ENCODE peak calls at places on chromosomes 4 and X, in four cellular contexts. One of them, this sample, is unnamed.

GRCh38 chrX:136586386-136586785 is 54.4 kb downstream of the VGLL1 start:
- DNase-seq in neural progenitor cell: no peak
- DNase-seq in HCT116: no peak
- DNase-seq in GM23248: peak
- DNase-seq in this sample: no peak

GRCh38 chr4:6873291-6873690 is 36.3 kb upstream of the TBC1D14 start:
- DNase-seq in HCT116: no peak
- DNase-seq in GM23248: peak
- DNase-seq in neural progenitor cell: peak
- DNase-seq in this sample: no peak

GRCh38 chr4:89539374-89539773 is 231.8 kb upstream of the GPRIN3 start:
- DNase-seq in HCT116: no peak
- DNase-seq in neural progenitor cell: no peak
- DNase-seq in GM23248: peak
- DNase-seq in this sample: no peak

GRCh38 chr4:8330821-8331566 is 61.4 kb downstream of the HTRA3 start:
- DNase-seq in neural progenitor cell: no peak
- DNase-seq in HCT116: no peak
- DNase-seq in GM23248: peak
- DNase-seq in this sample: no peak

GRCh38 chrX:9062621-9063020 is 28.7 kb upstream of the FAM9B start:
- DNase-seq in neural progenitor cell: no peak
- DNase-seq in HCT116: no peak
- DNase-seq in GM23248: no peak
- DNase-seq in this sample: no peak

GRCh38 chrX:153717445-153717844 is 6.7 kb downstream of the BCAP31 start:
- DNase-seq in neural progenitor cell: no peak
- DNase-seq in HCT116: no peak
- DNase-seq in GM23248: no peak
- DNase-seq in this sample: no peak

GRCh38 chr4:38224850-38225249 is 264.7 kb downstream of the PTTG2 start:
- DNase-seq in HCT116: no peak
- DNase-seq in neural progenitor cell: no peak
- DNase-seq in GM23248: no peak
- DNase-seq in this sample: no peak

GRCh38 chrX:48683411-48683982 is at the start of gene WAS:
- DNase-seq in neural progenitor cell: no peak
- DNase-seq in GM23248: no peak
- DNase-seq in HCT116: no peak
- DNase-seq in this sample: no peak

GRCh38 chr4:149901128-149901527 is 85.5 kb upstream of the IQCM start:
- DNase-seq in neural progenitor cell: no peak
- DNase-seq in GM23248: no peak
- DNase-seq in HCT116: no peak
- DNase-seq in this sample: no peak

GRCh38 chr4:88275516-88275915 is 8.8 kb downstream of the PPM1K start:
- DNase-seq in GM23248: no peak
- DNase-seq in HCT116: no peak
- DNase-seq in neural progenitor cell: no peak
- DNase-seq in this sample: no peak

GRCh38 chr4:150366487-150366999 is 215.4 kb upstream of the MAB21L2 start:
- DNase-seq in GM23248: no peak
- DNase-seq in neural progenitor cell: peak
- DNase-seq in HCT116: no peak
- DNase-seq in this sample: peak

GRCh38 chrX:41737065-41737464 is 13.1 kb downstream of the GPR82 start:
- DNase-seq in neural progenitor cell: no peak
- DNase-seq in GM23248: no peak
- DNase-seq in HCT116: no peak
- DNase-seq in this sample: no peak

GRCh38 chr4:109754093-109754857 is 24.4 kb upstream of the PLA2G12A start:
- DNase-seq in HCT116: no peak
- DNase-seq in neural progenitor cell: no peak
- DNase-seq in GM23248: no peak
- DNase-seq in this sample: no peak

GRCh38 chr4:8201341-8201781 is 2.3 kb downstream of the SH3TC1 start:
- DNase-seq in HCT116: no peak
- DNase-seq in neural progenitor cell: no peak
- DNase-seq in GM23248: no peak
- DNase-seq in this sample: no peak

GRCh38 chr4:7625073-7625472 is 190.3 kb upstream of the PSAPL1 start:
- DNase-seq in GM23248: peak
- DNase-seq in neural progenitor cell: no peak
- DNase-seq in HCT116: no peak
- DNase-seq in this sample: no peak

GRCh38 chrX:37666516-37666915 is 19.1 kb upstream of the XK start:
- DNase-seq in HCT116: no peak
- DNase-seq in GM23248: no peak
- DNase-seq in neural progenitor cell: no peak
- DNase-seq in this sample: no peak

GRCh38 chrX:103554687-103555417 is 30.5 kb upstream of the TCEAL4 start:
- DNase-seq in GM23248: no peak
- DNase-seq in neural progenitor cell: peak
- DNase-seq in HCT116: no peak
- DNase-seq in this sample: peak

GRCh38 chr4:79682801-79683217 is 274.8 kb upstream of the GK2 start:
- DNase-seq in GM23248: no peak
- DNase-seq in HCT116: no peak
- DNase-seq in neural progenitor cell: peak
- DNase-seq in this sample: no peak

GRCh38 chr4:167868163-167868562 is 224.2 kb upstream of the ANXA10 start:
- DNase-seq in HCT116: no peak
- DNase-seq in GM23248: peak
- DNase-seq in neural progenitor cell: no peak
- DNase-seq in this sample: no peak

GRCh38 chr4:139177049-139177887 is at the start of gene ELF2:
- DNase-seq in HCT116: peak
- DNase-seq in neural progenitor cell: peak
- DNase-seq in GM23248: peak
- DNase-seq in this sample: peak

GRCh38 chr4:187668683-187669082 is 326.9 kb upstream of the ZFP42 start:
- DNase-seq in GM23248: peak
- DNase-seq in neural progenitor cell: no peak
- DNase-seq in HCT116: no peak
- DNase-seq in this sample: no peak

GRCh38 chrX:139596068-139596467 is 65.5 kb downstream of the F9 start:
- DNase-seq in neural progenitor cell: peak
- DNase-seq in HCT116: no peak
- DNase-seq in GM23248: no peak
- DNase-seq in this sample: no peak

GRCh38 chr4:2619459-2619858 is 83.0 kb downstream of the FAM193A start:
- DNase-seq in HCT116: no peak
- DNase-seq in neural progenitor cell: peak
- DNase-seq in GM23248: no peak
- DNase-seq in this sample: no peak

GRCh38 chr4:24213936-24214335 is 324.1 kb upstream of the PPARGC1A start:
- DNase-seq in HCT116: no peak
- DNase-seq in neural progenitor cell: no peak
- DNase-seq in GM23248: no peak
- DNase-seq in this sample: no peak

GRCh38 chrX:66399273-66399672 is 235.2 kb downstream of the HEPH start:
- DNase-seq in GM23248: no peak
- DNase-seq in neural progenitor cell: no peak
- DNase-seq in HCT116: no peak
- DNase-seq in this sample: no peak

GRCh38 chr4:13160906-13161305 is 323.2 kb downstream of the RAB28 start:
- DNase-seq in neural progenitor cell: no peak
- DNase-seq in GM23248: peak
- DNase-seq in HCT116: no peak
- DNase-seq in this sample: no peak

GRCh38 chrX:119753639-119754257 is 4.6 kb upstream of the SOWAHD start:
- DNase-seq in HCT116: peak
- DNase-seq in neural progenitor cell: peak
- DNase-seq in GM23248: peak
- DNase-seq in this sample: peak

GRCh38 chrX:40082447-40083119 is 15.2 kb downstream of the BCOR start:
- DNase-seq in HCT116: no peak
- DNase-seq in GM23248: peak
- DNase-seq in neural progenitor cell: no peak
- DNase-seq in this sample: no peak

GRCh38 chrX:111168314-111168713 is 72.3 kb downstream of the PAK3 start:
- DNase-seq in neural progenitor cell: peak
- DNase-seq in GM23248: peak
- DNase-seq in HCT116: no peak
- DNase-seq in this sample: peak

GRCh38 chr4:127364397-127364796 is 268.4 kb upstream of the INTU start:
- DNase-seq in GM23248: no peak
- DNase-seq in neural progenitor cell: peak
- DNase-seq in HCT116: no peak
- DNase-seq in this sample: no peak

GRCh38 chr4:54941994-54942552 is 183.3 kb downstream of the KDR start:
- DNase-seq in HCT116: no peak
- DNase-seq in GM23248: no peak
- DNase-seq in neural progenitor cell: peak
- DNase-seq in this sample: no peak

DNA sequence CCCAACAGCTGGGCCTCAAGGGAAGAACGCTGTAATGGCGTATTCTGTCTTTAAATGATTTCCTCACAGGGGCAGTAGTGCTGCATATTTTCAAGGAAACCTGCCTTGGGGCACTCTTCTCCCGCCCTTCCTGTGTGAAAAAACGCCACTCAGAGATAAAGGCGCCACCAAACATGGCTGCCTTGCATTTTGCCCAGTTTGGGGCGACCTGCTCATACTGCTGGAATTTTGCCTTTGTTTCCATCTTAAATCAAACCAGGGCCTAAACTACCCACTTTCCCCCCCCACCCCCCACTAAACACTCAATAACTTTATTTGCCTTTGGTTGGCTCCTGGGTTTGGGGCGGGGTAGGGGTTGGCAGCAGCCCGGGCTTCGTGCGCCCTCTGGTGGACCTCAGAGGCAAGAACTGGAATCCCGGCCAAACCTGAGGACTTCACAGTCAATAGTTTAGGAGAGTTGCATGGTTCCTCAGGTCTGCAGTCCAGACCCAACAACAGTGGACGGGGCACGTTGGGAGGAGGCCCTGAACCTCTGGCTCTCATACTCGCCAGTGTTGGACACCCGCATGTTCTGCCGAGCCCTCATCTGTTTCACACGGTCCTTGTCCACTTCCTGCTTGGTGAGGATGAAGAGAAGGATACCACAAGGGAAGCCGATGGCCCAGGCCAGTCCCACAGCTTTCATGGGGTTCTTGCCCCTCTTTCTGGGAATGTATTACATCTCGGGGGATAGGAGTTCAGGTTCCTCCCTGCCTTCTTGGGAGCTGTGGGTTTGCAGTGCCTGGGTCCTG is 220.1 kb upstream of the STK26 start:
- DNase-seq in neural progenitor cell: no peak
- DNase-seq in HCT116: no peak
- DNase-seq in GM23248: no peak
- DNase-seq in this sample: peak
- TF ChIP-seq EZH2phosphoT487 in neural progenitor cell: no peak
- TF ChIP-seq EZH2phosphoT487 in HCT116: no peak
- TF ChIP-seq EZH2phosphoT487 in GM23248: no peak
- TF ChIP-seq EZH2phosphoT487 in this sample: no peak

GRCh38 chr4:177315767-177316490 is 6.3 kb downstream of the NEIL3 start:
- DNase-seq in HCT116: no peak
- DNase-seq in GM23248: no peak
- DNase-seq in neural progenitor cell: no peak
- DNase-seq in this sample: no peak
- H3K9ac ChIP-seq in HCT116: no peak
- H3K9ac ChIP-seq in GM23248: peak
- H3K9ac ChIP-seq in neural progenitor cell: no peak
- H3K9ac ChIP-seq in this sample: peak

GRCh38 chr4:128516568-128516967 is 229.0 kb upstream of the PGRMC2 start:
- DNase-seq in HCT116: no peak
- DNase-seq in GM23248: peak
- DNase-seq in neural progenitor cell: no peak
- DNase-seq in this sample: no peak
- TF ChIP-seq EZH2phosphoT487 in HCT116: no peak
- TF ChIP-seq EZH2phosphoT487 in GM23248: no peak
- TF ChIP-seq EZH2phosphoT487 in neural progenitor cell: no peak
- TF ChIP-seq EZH2phosphoT487 in this sample: no peak

DNA sequence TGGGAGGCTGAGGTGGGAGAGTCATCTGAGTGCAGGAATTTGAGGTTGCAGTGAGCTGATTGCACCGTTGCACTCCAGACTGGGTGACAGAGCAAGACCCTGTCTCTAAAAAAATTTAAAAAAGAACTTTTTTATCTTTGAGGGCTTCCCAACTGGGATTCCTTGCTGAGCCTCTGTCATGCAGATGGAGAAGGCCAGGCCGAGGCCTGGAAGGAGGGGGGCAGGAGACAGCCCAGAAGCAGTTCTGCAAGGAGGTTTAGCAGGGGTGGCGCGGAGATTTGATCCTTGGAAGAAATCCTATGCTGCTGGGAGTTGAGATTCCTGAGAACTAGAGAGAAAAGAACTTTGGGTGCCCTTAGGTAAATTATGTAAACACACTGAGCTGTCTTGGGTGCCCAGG is 2.5 kb upstream of the ARSD start:
- DNase-seq in HCT116: no peak
- DNase-seq in neural progenitor cell: peak
- DNase-seq in GM23248: no peak
- DNase-seq in this sample: no peak
- H3K9ac ChIP-seq in HCT116: no peak
- H3K9ac ChIP-seq in neural progenitor cell: no peak
- H3K9ac ChIP-seq in GM23248: no peak
- H3K9ac ChIP-seq in this sample: no peak

GRCh38 chr4:128525387-128525786 is 237.8 kb upstream of the PGRMC2 start:
- DNase-seq in HCT116: no peak
- DNase-seq in neural progenitor cell: no peak
- DNase-seq in GM23248: peak
- DNase-seq in this sample: no peak

GRCh38 chr4:128525939-128526630 is 238.5 kb upstream of the PGRMC2 start:
- DNase-seq in HCT116: no peak
- DNase-seq in neural progenitor cell: no peak
- DNase-seq in GM23248: peak
- DNase-seq in this sample: no peak

GRCh38 chr4:128527356-128527755 is 239.7 kb upstream of the PGRMC2 start:
- DNase-seq in GM23248: peak
- DNase-seq in HCT116: no peak
- DNase-seq in neural progenitor cell: no peak
- DNase-seq in this sample: no peak

GRCh38 chr4:128528177-128528576 is 240.6 kb upstream of the PGRMC2 start:
- DNase-seq in neural progenitor cell: no peak
- DNase-seq in HCT116: no peak
- DNase-seq in GM23248: peak
- DNase-seq in this sample: no peak

DNA sequence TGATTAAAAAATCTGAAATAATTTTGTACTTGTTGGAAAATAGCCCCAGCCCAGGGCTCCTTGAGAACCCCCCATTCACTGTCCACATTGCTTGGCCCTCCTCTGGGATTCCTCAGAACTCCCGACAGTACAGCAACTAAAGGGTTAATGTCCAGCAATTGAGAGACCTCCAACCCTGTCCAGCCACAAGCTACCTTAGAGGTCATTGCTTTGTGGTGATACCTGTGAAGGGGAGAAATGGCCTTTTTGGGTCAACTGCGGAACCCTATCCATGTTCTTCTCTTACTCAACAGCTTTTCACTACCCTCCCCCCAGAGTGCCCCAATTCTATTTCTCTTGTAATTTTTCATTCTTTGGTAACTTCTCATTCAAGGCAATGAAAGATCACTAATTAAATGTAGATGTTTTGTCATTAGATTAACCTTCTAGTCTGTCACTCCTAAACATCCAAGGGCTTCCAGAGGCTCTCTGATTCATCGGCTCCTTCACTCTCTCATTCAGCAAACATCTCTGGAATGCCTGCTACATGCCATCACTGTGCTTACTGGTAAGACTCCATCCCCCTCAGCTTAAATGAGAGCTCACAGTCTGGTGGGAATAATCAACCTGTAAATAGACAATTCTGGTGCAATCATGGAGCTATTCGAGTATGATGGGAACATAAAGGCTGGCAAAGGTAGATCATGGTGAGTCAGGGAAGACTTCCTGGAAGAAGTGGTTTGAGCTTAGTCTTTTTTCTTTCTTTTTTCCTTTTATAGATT is 241.4 kb upstream of the PGRMC2 start:
- DNase-seq in GM23248: peak
- DNase-seq in neural progenitor cell: peak
- DNase-seq in HCT116: peak
- DNase-seq in this sample: no peak
- TF ChIP-seq EZH2phosphoT487 in GM23248: peak
- TF ChIP-seq EZH2phosphoT487 in neural progenitor cell: no peak
- TF ChIP-seq EZH2phosphoT487 in HCT116: no peak
- TF ChIP-seq EZH2phosphoT487 in this sample: no peak

This sample was measured in SK-N-SH.